ENCODE peak calls at places on chromosomes 13 and 19, in eight cellular contexts. One of them, this sample, is unnamed.

GRCh38 chr19:12947702-12948596 is 2.3 kb downstream of the RAD23A start:
- DNase-seq in HS-27A: no peak
- DNase-seq in AG04450: no peak
- DNase-seq in AML-193: no peak
- DNase-seq in IMR-90: no peak
- DNase-seq in activated T-helper 2 cell treated with anti-CD3 and anti-CD28 coated beads, Interferon-gamma antibody, Interleukin-2, Interleukin-4, amounts not matched to agents 10 μg/mL and 5 μg/mL and 100 μg/mL, durations not matched to agents 14 hours and 24 hours and 36 hours: no peak
- DNase-seq in foreskin fibroblast: no peak
- DNase-seq in suprapubic skin: no peak
- DNase-seq in this sample: no peak

GRCh38 chr13:100597253-100597652 is 8.7 kb upstream of the GGACT start:
- DNase-seq in HS-27A: no peak
- DNase-seq in AG04450: no peak
- DNase-seq in AML-193: no peak
- DNase-seq in IMR-90: peak; percentile 17
- DNase-seq in activated T-helper 2 cell treated with anti-CD3 and anti-CD28 coated beads, Interferon-gamma antibody, Interleukin-2, Interleukin-4, amounts not matched to agents 10 μg/mL and 5 μg/mL and 100 μg/mL, durations not matched to agents 14 hours and 24 hours and 36 hours: no peak
- DNase-seq in foreskin fibroblast: peak; percentile 24
- DNase-seq in suprapubic skin: no peak
- DNase-seq in this sample: no peak

GRCh38 chr13:44364601-44365000 is 9.0 kb upstream of the SERP2 start:
- DNase-seq in HS-27A: peak; percentile 26
- DNase-seq in AG04450: no peak
- DNase-seq in AML-193: no peak
- DNase-seq in IMR-90: peak; percentile 55
- DNase-seq in activated T-helper 2 cell treated with anti-CD3 and anti-CD28 coated beads, Interferon-gamma antibody, Interleukin-2, Interleukin-4, amounts not matched to agents 10 μg/mL and 5 μg/mL and 100 μg/mL, durations not matched to agents 14 hours and 24 hours and 36 hours: no peak
- DNase-seq in foreskin fibroblast: peak; percentile 67
- DNase-seq in suprapubic skin: no peak
- DNase-seq in this sample: peak; percentile 68

GRCh38 chr19:518292-519231 is 11.3 kb downstream of the TPGS1 start:
- DNase-seq in HS-27A: no peak
- DNase-seq in AG04450: no peak
- DNase-seq in AML-193: no peak
- DNase-seq in IMR-90: peak; percentile 63
- DNase-seq in activated T-helper 2 cell treated with anti-CD3 and anti-CD28 coated beads, Interferon-gamma antibody, Interleukin-2, Interleukin-4, amounts not matched to agents 10 μg/mL and 5 μg/mL and 100 μg/mL, durations not matched to agents 14 hours and 24 hours and 36 hours: no peak
- DNase-seq in foreskin fibroblast: peak; percentile 50
- DNase-seq in suprapubic skin: no peak
- DNase-seq in this sample: peak; percentile 46

GRCh38 chr13:20940083-20940482 is 37.5 kb upstream of the XPO4 start:
- DNase-seq in HS-27A: no peak
- DNase-seq in AG04450: peak; percentile 4
- DNase-seq in AML-193: no peak
- DNase-seq in IMR-90: peak; percentile 83
- DNase-seq in activated T-helper 2 cell treated with anti-CD3 and anti-CD28 coated beads, Interferon-gamma antibody, Interleukin-2, Interleukin-4, amounts not matched to agents 10 μg/mL and 5 μg/mL and 100 μg/mL, durations not matched to agents 14 hours and 24 hours and 36 hours: no peak
- DNase-seq in foreskin fibroblast: peak; percentile 19
- DNase-seq in suprapubic skin: no peak
- DNase-seq in this sample: no peak

GRCh38 chr13:100392709-100393630 is 195.6 kb downstream of the GGACT start:
- DNase-seq in HS-27A: peak; percentile 94
- DNase-seq in AG04450: peak; percentile 98
- DNase-seq in AML-193: peak; percentile 94
- DNase-seq in IMR-90: peak; percentile 100
- DNase-seq in activated T-helper 2 cell treated with anti-CD3 and anti-CD28 coated beads, Interferon-gamma antibody, Interleukin-2, Interleukin-4, amounts not matched to agents 10 μg/mL and 5 μg/mL and 100 μg/mL, durations not matched to agents 14 hours and 24 hours and 36 hours: peak; percentile 41
- DNase-seq in foreskin fibroblast: peak; percentile 99
- DNase-seq in suprapubic skin: peak; percentile 84
- DNase-seq in this sample: peak; percentile 81

GRCh38 chr19:4583961-4584669 is 24.6 kb upstream of the SEMA6B start:
- DNase-seq in HS-27A: no peak
- DNase-seq in AG04450: no peak
- DNase-seq in AML-193: no peak
- DNase-seq in IMR-90: no peak
- DNase-seq in activated T-helper 2 cell treated with anti-CD3 and anti-CD28 coated beads, Interferon-gamma antibody, Interleukin-2, Interleukin-4, amounts not matched to agents 10 μg/mL and 5 μg/mL and 100 μg/mL, durations not matched to agents 14 hours and 24 hours and 36 hours: no peak
- DNase-seq in foreskin fibroblast: no peak
- DNase-seq in suprapubic skin: no peak
- DNase-seq in this sample: no peak

GRCh38 chr19:55173717-55174409 is 6.2 kb downstream of the SYT5 start:
- DNase-seq in HS-27A: peak; percentile 85
- DNase-seq in AG04450: no peak
- DNase-seq in AML-193: no peak
- DNase-seq in IMR-90: peak; percentile 43
- DNase-seq in activated T-helper 2 cell treated with anti-CD3 and anti-CD28 coated beads, Interferon-gamma antibody, Interleukin-2, Interleukin-4, amounts not matched to agents 10 μg/mL and 5 μg/mL and 100 μg/mL, durations not matched to agents 14 hours and 24 hours and 36 hours: peak; percentile 40
- DNase-seq in foreskin fibroblast: peak; percentile 81
- DNase-seq in suprapubic skin: no peak
- DNase-seq in this sample: peak; percentile 25

GRCh38 chr13:59880468-59880867 is 283.3 kb downstream of the DIAPH3 start:
- DNase-seq in HS-27A: no peak
- DNase-seq in AG04450: no peak
- DNase-seq in AML-193: no peak
- DNase-seq in IMR-90: peak; percentile 28
- DNase-seq in activated T-helper 2 cell treated with anti-CD3 and anti-CD28 coated beads, Interferon-gamma antibody, Interleukin-2, Interleukin-4, amounts not matched to agents 10 μg/mL and 5 μg/mL and 100 μg/mL, durations not matched to agents 14 hours and 24 hours and 36 hours: no peak
- DNase-seq in foreskin fibroblast: no peak
- DNase-seq in suprapubic skin: no peak
- DNase-seq in this sample: no peak

GRCh38 chr13:37918116-37919100 is 48.8 kb upstream of the TRPC4 start:
- DNase-seq in HS-27A: no peak
- DNase-seq in AG04450: no peak
- DNase-seq in AML-193: no peak
- DNase-seq in IMR-90: no peak
- DNase-seq in activated T-helper 2 cell treated with anti-CD3 and anti-CD28 coated beads, Interferon-gamma antibody, Interleukin-2, Interleukin-4, amounts not matched to agents 10 μg/mL and 5 μg/mL and 100 μg/mL, durations not matched to agents 14 hours and 24 hours and 36 hours: no peak
- DNase-seq in foreskin fibroblast: no peak
- DNase-seq in suprapubic skin: no peak
- DNase-seq in this sample: peak; percentile 59

GRCh38 chr13:59424661-59425060 is 739.1 kb downstream of the DIAPH3 start:
- DNase-seq in HS-27A: peak; percentile 68
- DNase-seq in AG04450: no peak
- DNase-seq in AML-193: no peak
- DNase-seq in IMR-90: peak; percentile 69
- DNase-seq in activated T-helper 2 cell treated with anti-CD3 and anti-CD28 coated beads, Interferon-gamma antibody, Interleukin-2, Interleukin-4, amounts not matched to agents 10 μg/mL and 5 μg/mL and 100 μg/mL, durations not matched to agents 14 hours and 24 hours and 36 hours: no peak
- DNase-seq in foreskin fibroblast: no peak
- DNase-seq in suprapubic skin: no peak
- DNase-seq in this sample: no peak

GRCh38 chr13:98298599-98298998 is 121.5 kb upstream of the RNF113B start:
- DNase-seq in HS-27A: no peak
- DNase-seq in AG04450: no peak
- DNase-seq in AML-193: no peak
- DNase-seq in IMR-90: no peak
- DNase-seq in activated T-helper 2 cell treated with anti-CD3 and anti-CD28 coated beads, Interferon-gamma antibody, Interleukin-2, Interleukin-4, amounts not matched to agents 10 μg/mL and 5 μg/mL and 100 μg/mL, durations not matched to agents 14 hours and 24 hours and 36 hours: no peak
- DNase-seq in foreskin fibroblast: no peak
- DNase-seq in suprapubic skin: no peak
- DNase-seq in this sample: no peak

This sample was measured in small intestine.